ENCODE peak calls at places on chromosomes 11 and 22, in nine cellular contexts. L is T-helper 1 cell; N is activated CD8-positive, alpha-beta memory T cell treated with anti-CD3 and anti-CD28 coated beads for 4 hours; F is RCC 7860; S is HAP-1; U is skeletal muscle cell; D is left colon; B is H9; M is CD4-positive, alpha-beta T cell. G is an unnamed sample.

GRCh38 chr11:134025086-134025437 is 43.8 kb upstream of the JAM3 start:
- DNase-seq in L (no peak), D (no peak), S (no peak), F (no peak), M (no peak), N (no peak), B (no peak), U (no peak), G (no peak)

GRCh38 chr11:614583-615452 is 932 bp downstream of the IRF7 start:
- DNase-seq in F (no peak), U (no peak), B (no peak), S (no peak), L (no peak), M (no peak), N (no peak), D (peak), G (no peak)

GRCh38 chr11:124861670-124862069 is 3.6 kb upstream of the ROBO3 start:
- DNase-seq in F (no peak), D (no peak), U (no peak), S (no peak), M (no peak), N (no peak), L (no peak), B (no peak), G (no peak)

GRCh38 chr11:47161134-47161854 is 15.4 kb downstream of the ARFGAP2 start:
- DNase-seq in N (no peak), L (peak), B (peak), U (no peak), D (peak), F (peak), S (peak), M (peak), G (no peak)

GRCh38 chr11:75350743-75351540 is 519 bp downstream of the ARRB1 start:
- DNase-seq in D (peak), N (no peak), M (peak), B (peak), S (peak), L (peak), F (no peak), U (no peak), G (no peak)

GRCh38 chr11:126079640-126080205 is 17.1 kb upstream of the CDON start:
- DNase-seq in D (no peak), N (no peak), F (no peak), U (no peak), S (peak), M (no peak), L (no peak), B (peak), G (no peak)

GRCh38 chr11:103433976-103434375 is 324.8 kb downstream of the DYNC2H1 start:
- DNase-seq in S (peak), F (no peak), U (no peak), N (no peak), M (no peak), B (no peak), D (no peak), L (no peak), G (no peak)

GRCh38 chr11:2779981-2780849 is 80.4 kb upstream of the KCNQ1OT1 start:
- DNase-seq in F (no peak), U (no peak), S (peak), D (peak), B (peak), L (no peak), N (no peak), M (peak), G (no peak)

GRCh38 chr22:24410110-24410856 is 17.1 kb upstream of the ADORA2A start:
- DNase-seq in L (no peak), N (no peak), U (no peak), D (no peak), F (no peak), M (no peak), S (no peak), B (no peak), G (no peak)

GRCh38 chr11:79708319-79708928 is 267.6 kb upstream of the TENM4 start:
- DNase-seq in U (no peak), M (no peak), D (peak), F (peak), L (no peak), S (peak), N (no peak), B (peak), G (no peak)

GRCh38 chr22:37445501-37445900 is 18.2 kb upstream of the ELFN2 start:
- DNase-seq in M (no peak), N (no peak), D (no peak), U (no peak), F (no peak), S (no peak), B (no peak), L (no peak), G (no peak)

GRCh38 chr11:92224394-92225205 is at the start of gene FAT3:
- DNase-seq in S (peak), M (no peak), D (peak), F (no peak), L (no peak), B (peak), N (no peak), U (peak), G (no peak)

GRCh38 chr22:30424471-30425326 is 869 bp upstream of the MTFP1 start:
- DNase-seq in U (no peak), B (peak), S (no peak), L (no peak), D (peak), F (peak), M (no peak), N (no peak), G (no peak)

GRCh38 chr11:43943931-43944751 is 1.7 kb downstream of the C11orf96 start:
- DNase-seq in L (no peak), F (peak), M (no peak), S (no peak), U (no peak), D (no peak), B (no peak), N (no peak), G (no peak)

GRCh38 chr11:6862961-6863360 is at the start of gene OR10A2:
- DNase-seq in B (peak), L (no peak), S (no peak), F (no peak), N (no peak), M (no peak), D (no peak), U (peak), G (no peak)

GRCh38 chr22:44913198-44913983 is 96.4 kb downstream of the PHF21B start:
- DNase-seq in S (no peak), N (no peak), B (no peak), F (no peak), L (no peak), U (no peak), M (peak), D (no peak), G (no peak)

G was measured in stimulated activated CD8-positive, alpha-beta memory T cell treated with anti-CD3 and anti-CD28 coated beads, Interleukin-4, amount 100 ng/mL, for 1 hour.